ENCODE peak calls at places on chromosomes 16 and 17, in ten cellular contexts. One of them, this sample, is unnamed.

GRCh38 chr17:50276588-50277356 is 2.5 kb downstream of the TMEM92 start:
- DNase-seq in coronary artery: no peak
- DNase-seq in hepatocyte: no peak
- DNase-seq in endodermal cell: peak; percentile 67
- DNase-seq in astrocyte of the spinal cord: no peak
- DNase-seq in testis: no peak
- DNase-seq in HFFc6: no peak
- DNase-seq in sigmoid colon: no peak
- DNase-seq in RWPE1: no peak
- DNase-seq in foreskin fibroblast: no peak
- DNase-seq in this sample: no peak

GRCh38 chr17:65041518-65041917 is 15.0 kb downstream of the GNA13 start:
- DNase-seq in RWPE1: no peak
- DNase-seq in coronary artery: no peak
- DNase-seq in HFFc6: no peak
- DNase-seq in testis: no peak
- DNase-seq in endodermal cell: no peak
- DNase-seq in astrocyte of the spinal cord: no peak
- DNase-seq in hepatocyte: no peak
- DNase-seq in sigmoid colon: no peak
- DNase-seq in foreskin fibroblast: no peak
- DNase-seq in this sample: no peak

GRCh38 chr16:11194913-11195312 is 61.1 kb downstream of the SOCS1 start:
- DNase-seq in sigmoid colon: no peak
- DNase-seq in foreskin fibroblast: no peak
- DNase-seq in endodermal cell: no peak
- DNase-seq in astrocyte of the spinal cord: no peak
- DNase-seq in RWPE1: no peak
- DNase-seq in testis: no peak
- DNase-seq in HFFc6: no peak
- DNase-seq in coronary artery: no peak
- DNase-seq in hepatocyte: no peak
- DNase-seq in this sample: no peak

GRCh38 chr17:78129385-78130079 is 977 bp upstream of the TMC6 start:
- DNase-seq in foreskin fibroblast: no peak
- DNase-seq in sigmoid colon: no peak
- DNase-seq in testis: no peak
- DNase-seq in astrocyte of the spinal cord: no peak
- DNase-seq in hepatocyte: no peak
- DNase-seq in endodermal cell: peak; percentile 70
- DNase-seq in RWPE1: no peak
- DNase-seq in coronary artery: no peak
- DNase-seq in HFFc6: no peak
- DNase-seq in this sample: no peak

GRCh38 chr17:5758651-5759050 is 174.3 kb upstream of the NLRP1 start:
- DNase-seq in hepatocyte: no peak
- DNase-seq in foreskin fibroblast: peak; percentile 16
- DNase-seq in RWPE1: peak; percentile 63
- DNase-seq in HFFc6: peak; percentile 76
- DNase-seq in testis: peak; percentile 89
- DNase-seq in endodermal cell: peak; percentile 91
- DNase-seq in coronary artery: no peak
- DNase-seq in sigmoid colon: no peak
- DNase-seq in astrocyte of the spinal cord: peak; percentile 18
- DNase-seq in this sample: no peak

GRCh38 chr17:27807567-27808470 is 7.5 kb upstream of the NOS2 start:
- DNase-seq in testis: peak; percentile 40
- DNase-seq in HFFc6: no peak
- DNase-seq in astrocyte of the spinal cord: no peak
- DNase-seq in hepatocyte: peak; percentile 55
- DNase-seq in coronary artery: no peak
- DNase-seq in RWPE1: no peak
- DNase-seq in endodermal cell: peak; percentile 52
- DNase-seq in foreskin fibroblast: no peak
- DNase-seq in sigmoid colon: no peak
- DNase-seq in this sample: no peak

GRCh38 chr17:42803074-42803883 is 4.6 kb downstream of the CNTD1 start:
- DNase-seq in sigmoid colon: no peak
- DNase-seq in testis: no peak
- DNase-seq in HFFc6: no peak
- DNase-seq in astrocyte of the spinal cord: peak; percentile 89
- DNase-seq in endodermal cell: peak; percentile 68
- DNase-seq in coronary artery: no peak
- DNase-seq in hepatocyte: no peak
- DNase-seq in foreskin fibroblast: no peak
- DNase-seq in RWPE1: no peak
- DNase-seq in this sample: no peak

GRCh38 chr17:77496401-77496801 is 355.6 kb downstream of the SEC14L1 start:
- DNase-seq in HFFc6: no peak
- DNase-seq in sigmoid colon: peak; percentile 65
- DNase-seq in RWPE1: no peak
- DNase-seq in foreskin fibroblast: no peak
- DNase-seq in testis: peak; percentile 14
- DNase-seq in endodermal cell: peak; percentile 42
- DNase-seq in astrocyte of the spinal cord: no peak
- DNase-seq in hepatocyte: no peak
- DNase-seq in coronary artery: peak; percentile 68
- DNase-seq in this sample: no peak

GRCh38 chr17:42679492-42680330 is 1.9 kb downstream of the CCR10 start:
- DNase-seq in sigmoid colon: peak; percentile 89
- DNase-seq in RWPE1: peak; percentile 70
- DNase-seq in hepatocyte: peak; percentile 91
- DNase-seq in coronary artery: peak; percentile 85
- DNase-seq in foreskin fibroblast: peak; percentile 80
- DNase-seq in astrocyte of the spinal cord: peak; percentile 73
- DNase-seq in HFFc6: peak; percentile 76
- DNase-seq in endodermal cell: peak; percentile 97
- DNase-seq in testis: peak; percentile 79
- DNase-seq in this sample: peak; percentile 92

GRCh38 chr16:56363781-56364565 is 61.4 kb downstream of the AMFR start:
- DNase-seq in coronary artery: no peak
- DNase-seq in hepatocyte: peak; percentile 2
- DNase-seq in sigmoid colon: no peak
- DNase-seq in testis: no peak
- DNase-seq in foreskin fibroblast: no peak
- DNase-seq in astrocyte of the spinal cord: no peak
- DNase-seq in endodermal cell: no peak
- DNase-seq in HFFc6: no peak
- DNase-seq in RWPE1: no peak
- DNase-seq in this sample: no peak

GRCh38 chr16:85288869-85289660 is 176.8 kb upstream of the CIBAR2 start:
- DNase-seq in HFFc6: no peak
- DNase-seq in coronary artery: no peak
- DNase-seq in testis: no peak
- DNase-seq in hepatocyte: no peak
- DNase-seq in astrocyte of the spinal cord: no peak
- DNase-seq in foreskin fibroblast: no peak
- DNase-seq in RWPE1: no peak
- DNase-seq in sigmoid colon: no peak
- DNase-seq in endodermal cell: no peak
- DNase-seq in this sample: no peak

GRCh38 chr16:85288341-85288868 is 176.1 kb upstream of the CIBAR2 start:
- DNase-seq in sigmoid colon: no peak
- DNase-seq in testis: no peak
- DNase-seq in coronary artery: no peak
- DNase-seq in hepatocyte: no peak
- DNase-seq in endodermal cell: no peak
- DNase-seq in foreskin fibroblast: no peak
- DNase-seq in astrocyte of the spinal cord: no peak
- DNase-seq in HFFc6: no peak
- DNase-seq in RWPE1: no peak
- DNase-seq in this sample: no peak

GRCh38 chr16:85286066-85286712 is 173.9 kb upstream of the CIBAR2 start:
- DNase-seq in astrocyte of the spinal cord: peak; percentile 50
- DNase-seq in coronary artery: peak; percentile 89
- DNase-seq in sigmoid colon: peak; percentile 89
- DNase-seq in hepatocyte: no peak
- DNase-seq in HFFc6: peak; percentile 75
- DNase-seq in RWPE1: no peak
- DNase-seq in testis: peak; percentile 86
- DNase-seq in endodermal cell: no peak
- DNase-seq in foreskin fibroblast: peak; percentile 72
- DNase-seq in this sample: no peak

GRCh38 chr16:85285681-85286065 is 173.4 kb upstream of the CIBAR2 start:
- DNase-seq in coronary artery: no peak
- DNase-seq in sigmoid colon: no peak
- DNase-seq in testis: no peak
- DNase-seq in RWPE1: no peak
- DNase-seq in endodermal cell: no peak
- DNase-seq in astrocyte of the spinal cord: no peak
- DNase-seq in HFFc6: no peak
- DNase-seq in hepatocyte: no peak
- DNase-seq in foreskin fibroblast: peak; percentile 28
- DNase-seq in this sample: no peak

GRCh38 chr16:85286970-85287814 is 174.9 kb upstream of the CIBAR2 start:
- DNase-seq in HFFc6: peak; percentile 55
- DNase-seq in hepatocyte: no peak
- DNase-seq in foreskin fibroblast: peak; percentile 54
- DNase-seq in astrocyte of the spinal cord: peak; percentile 27
- DNase-seq in endodermal cell: no peak
- DNase-seq in sigmoid colon: peak; percentile 75
- DNase-seq in testis: no peak
- DNase-seq in RWPE1: no peak
- DNase-seq in coronary artery: no peak
- DNase-seq in this sample: no peak
- TF ChIP-seq CTCF in HFFc6: peak; percentile 40
- TF ChIP-seq CTCF in hepatocyte: no peak
- TF ChIP-seq CTCF in foreskin fibroblast: peak; percentile 14
- TF ChIP-seq CTCF in astrocyte of the spinal cord: no peak
- TF ChIP-seq CTCF in endodermal cell: no peak
- TF ChIP-seq CTCF in sigmoid colon: no peak
- TF ChIP-seq CTCF in testis: no peak
- TF ChIP-seq CTCF in RWPE1: no peak
- TF ChIP-seq CTCF in coronary artery: no peak
- TF ChIP-seq CTCF in this sample: no peak

GRCh38 chr16:23539984-23540816 is 16.9 kb downstream of the EARS2 start:
- DNase-seq in hepatocyte: no peak
- DNase-seq in foreskin fibroblast: no peak
- DNase-seq in testis: no peak
- DNase-seq in RWPE1: no peak
- DNase-seq in sigmoid colon: no peak
- DNase-seq in HFFc6: no peak
- DNase-seq in endodermal cell: no peak
- DNase-seq in astrocyte of the spinal cord: no peak
- DNase-seq in coronary artery: no peak
- DNase-seq in this sample: no peak

GRCh38 chr16:23535901-23536300 is 21.2 kb downstream of the EARS2 start:
- DNase-seq in foreskin fibroblast: no peak
- DNase-seq in sigmoid colon: no peak
- DNase-seq in hepatocyte: no peak
- DNase-seq in endodermal cell: no peak
- DNase-seq in testis: no peak
- DNase-seq in astrocyte of the spinal cord: no peak
- DNase-seq in coronary artery: no peak
- DNase-seq in HFFc6: no peak
- DNase-seq in RWPE1: no peak
- DNase-seq in this sample: no peak

GRCh38 chr16:23534868-23535860 is 22.0 kb downstream of the EARS2 start:
- DNase-seq in hepatocyte: no peak
- DNase-seq in endodermal cell: no peak
- DNase-seq in testis: no peak
- DNase-seq in astrocyte of the spinal cord: no peak
- DNase-seq in RWPE1: no peak
- DNase-seq in HFFc6: no peak
- DNase-seq in sigmoid colon: no peak
- DNase-seq in coronary artery: no peak
- DNase-seq in foreskin fibroblast: peak; percentile 11
- DNase-seq in this sample: no peak

GRCh38 chr16:23537390-23537789 is 19.8 kb downstream of the EARS2 start:
- DNase-seq in astrocyte of the spinal cord: no peak
- DNase-seq in sigmoid colon: no peak
- DNase-seq in hepatocyte: no peak
- DNase-seq in RWPE1: no peak
- DNase-seq in foreskin fibroblast: no peak
- DNase-seq in HFFc6: no peak
- DNase-seq in testis: no peak
- DNase-seq in endodermal cell: no peak
- DNase-seq in coronary artery: no peak
- DNase-seq in this sample: no peak

GRCh38 chr16:23538919-23539278 is 18.3 kb downstream of the EARS2 start:
- DNase-seq in endodermal cell: no peak
- DNase-seq in sigmoid colon: no peak
- DNase-seq in coronary artery: no peak
- DNase-seq in testis: no peak
- DNase-seq in hepatocyte: no peak
- DNase-seq in foreskin fibroblast: no peak
- DNase-seq in astrocyte of the spinal cord: no peak
- DNase-seq in RWPE1: no peak
- DNase-seq in HFFc6: no peak
- DNase-seq in this sample: no peak
- TF ChIP-seq CTCF in endodermal cell: no peak
- TF ChIP-seq CTCF in sigmoid colon: no peak
- TF ChIP-seq CTCF in coronary artery: no peak
- TF ChIP-seq CTCF in testis: no peak
- TF ChIP-seq CTCF in hepatocyte: no peak
- TF ChIP-seq CTCF in foreskin fibroblast: no peak
- TF ChIP-seq CTCF in astrocyte of the spinal cord: no peak
- TF ChIP-seq CTCF in RWPE1: no peak
- TF ChIP-seq CTCF in HFFc6: no peak
- TF ChIP-seq CTCF in this sample: no peak

GRCh38 chr16:23678430-23679273 is at the start of gene PLK1:
- DNase-seq in foreskin fibroblast: peak; percentile 83
- DNase-seq in astrocyte of the spinal cord: peak; percentile 85
- DNase-seq in sigmoid colon: peak; percentile 79
- DNase-seq in endodermal cell: peak; percentile 96
- DNase-seq in testis: peak; percentile 92
- DNase-seq in RWPE1: peak; percentile 97
- DNase-seq in HFFc6: peak; percentile 82
- DNase-seq in hepatocyte: peak; percentile 92
- DNase-seq in coronary artery: no peak
- DNase-seq in this sample: peak; percentile 92
- TF ChIP-seq CTCF in foreskin fibroblast: peak; percentile 41
- TF ChIP-seq CTCF in astrocyte of the spinal cord: peak; percentile 43
- TF ChIP-seq CTCF in sigmoid colon: peak; percentile 20
- TF ChIP-seq CTCF in endodermal cell: peak; percentile 65
- TF ChIP-seq CTCF in testis: no peak
- TF ChIP-seq CTCF in RWPE1: no peak
- TF ChIP-seq CTCF in HFFc6: peak; percentile 59
- TF ChIP-seq CTCF in hepatocyte: peak; percentile 49
- TF ChIP-seq CTCF in coronary artery: no peak
- TF ChIP-seq CTCF in this sample: peak; percentile 56

DNA sequence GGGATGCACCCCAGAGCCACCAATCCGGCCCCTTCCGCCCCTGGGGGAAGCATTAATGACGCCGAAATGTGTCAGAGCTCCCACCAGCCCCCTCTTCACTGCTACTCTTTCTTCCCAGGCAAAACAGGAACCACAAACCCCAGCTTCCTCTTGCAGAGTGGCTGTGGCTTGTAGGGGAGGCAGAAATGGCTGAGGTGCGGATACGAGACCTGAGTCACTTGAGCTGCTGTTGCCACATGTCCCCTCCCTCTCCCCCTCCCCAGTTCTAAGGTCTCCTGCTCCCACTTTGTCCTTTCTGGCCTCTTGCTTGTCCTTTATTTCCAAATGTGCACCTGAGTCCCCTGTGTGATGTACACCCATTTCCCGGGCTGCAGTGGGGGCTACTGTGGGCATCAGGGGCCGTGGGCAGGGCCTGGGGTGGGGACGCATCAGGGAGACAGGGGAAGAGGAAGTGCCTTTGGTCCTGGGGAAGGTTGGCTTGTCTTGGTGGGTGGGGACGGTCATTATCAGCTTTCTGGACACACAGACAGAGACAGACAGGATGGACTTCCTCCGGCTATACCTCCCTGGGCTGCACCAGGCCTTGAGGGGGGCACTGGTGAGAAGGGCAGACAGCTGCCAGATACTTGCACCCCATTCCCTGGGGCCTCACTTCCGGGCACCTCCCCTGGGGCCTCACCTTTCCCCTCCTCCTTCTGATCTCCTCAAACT is at the start of gene APOBR:
- DNase-seq in astrocyte of the spinal cord: no peak
- DNase-seq in hepatocyte: no peak
- DNase-seq in endodermal cell: no peak
- DNase-seq in RWPE1: no peak
- DNase-seq in foreskin fibroblast: no peak
- DNase-seq in testis: peak; percentile 33
- DNase-seq in HFFc6: no peak
- DNase-seq in coronary artery: no peak
- DNase-seq in sigmoid colon: no peak
- DNase-seq in this sample: no peak
- TF ChIP-seq CTCF in astrocyte of the spinal cord: no peak
- TF ChIP-seq CTCF in hepatocyte: no peak
- TF ChIP-seq CTCF in endodermal cell: no peak
- TF ChIP-seq CTCF in RWPE1: no peak
- TF ChIP-seq CTCF in foreskin fibroblast: no peak
- TF ChIP-seq CTCF in testis: no peak
- TF ChIP-seq CTCF in HFFc6: no peak
- TF ChIP-seq CTCF in coronary artery: no peak
- TF ChIP-seq CTCF in sigmoid colon: no peak
- TF ChIP-seq CTCF in this sample: no peak